ENCODE peak calls at places on chromosomes 4 and X, in ten cellular contexts. L is RPMI8226, S is GF-D8, M is endothelial cell, F is activated T-helper 1 cell treated with Interleukin-2 at 50 U/mL for 16 hours, Q is tibial artery, O is HCEC 1CT, X is midbrain, A is NCI-H345, K is astrocyte of the spinal cord. R is an unnamed sample.

GRCh38 chrX:39967348-39967747 is 130.4 kb downstream of the BCOR start:
- DNase-seq in X (no peak), F (no peak), S (no peak), K (no peak), M (no peak), O (peak), A (no peak), Q (no peak), L (no peak), R (no peak)

GRCh38 chr4:154471924-154472323 is 19.7 kb downstream of the DCHS2 start:
- DNase-seq in A (no peak), F (no peak), Q (no peak), K (no peak), X (no peak), S (no peak), L (no peak), O (no peak), M (no peak), R (no peak)

GRCh38 chr4:1567519-1567807 is 116.7 kb downstream of the FAM53A start:
- DNase-seq in Q (no peak), F (no peak), L (no peak), M (no peak), X (no peak), S (no peak), O (no peak), A (no peak), K (no peak), R (no peak)

GRCh38 chr4:83833920-83834319 is 298.0 kb downstream of the GPAT3 start:
- DNase-seq in K (no peak), M (no peak), L (no peak), Q (no peak), S (no peak), O (no peak), A (no peak), F (no peak), X (no peak), R (no peak)

GRCh38 chr4:158826882-158827281 is 58.1 kb downstream of the FNIP2 start:
- DNase-seq in O (no peak), M (no peak), F (no peak), K (no peak), S (peak), L (no peak), Q (no peak), X (no peak), A (no peak), R (no peak)

GRCh38 chr4:154916068-154916467 is 135.0 kb downstream of the RBM46 start:
- DNase-seq in K (no peak), Q (no peak), M (no peak), L (no peak), A (no peak), F (no peak), X (no peak), S (no peak), O (no peak), R (no peak)

GRCh38 chrX:110210417-110211139 is 107.3 kb downstream of the AMMECR1 start:
- DNase-seq in X (no peak), F (no peak), K (peak), M (no peak), Q (no peak), A (peak), L (no peak), S (no peak), O (peak), R (no peak)

GRCh38 chr4:154574311-154574710 is 11.5 kb downstream of the FGB start:
- DNase-seq in L (no peak), Q (no peak), X (no peak), S (no peak), K (no peak), A (no peak), F (no peak), O (peak), M (no peak), R (no peak)

GRCh38 chrX:142233400-142233799 is 28.3 kb upstream of the MAGEC2 start:
- DNase-seq in A (no peak), S (no peak), O (no peak), Q (no peak), X (no peak), L (no peak), M (no peak), K (no peak), F (no peak), R (no peak)

GRCh38 chr4:139188648-139189416 is 11.8 kb upstream of the ELF2 start:
- DNase-seq in L (peak), X (no peak), M (no peak), O (no peak), A (no peak), F (no peak), Q (no peak), K (no peak), S (peak), R (no peak)

GRCh38 chrX:357693-358471 is 28.8 kb downstream of the PPP2R3B start:
- DNase-seq in Q (no peak), L (no peak), F (no peak), K (peak), A (no peak), M (no peak), S (peak), X (no peak), O (peak), R (no peak)

GRCh38 chr4:116522922-116523321 is 562.5 kb downstream of the TRAM1L1 start:
- DNase-seq in A (no peak), F (no peak), O (no peak), Q (no peak), X (no peak), K (no peak), S (no peak), M (no peak), L (no peak), R (no peak)

GRCh38 chr4:127732623-127733199 is 2.5 kb downstream of the SLC25A31 start:
- DNase-seq in X (peak), O (peak), S (no peak), M (no peak), A (peak), K (peak), F (no peak), L (no peak), Q (no peak), R (no peak)

GRCh38 chr4:11728165-11728564 is 299.5 kb upstream of the HS3ST1 start:
- DNase-seq in L (no peak), F (no peak), O (no peak), M (no peak), K (no peak), A (no peak), Q (no peak), X (no peak), S (no peak), R (no peak)

GRCh38 chr4:70793626-70794025 is 46.1 kb downstream of the GRSF1 start:
- DNase-seq in M (no peak), Q (no peak), O (no peak), K (no peak), F (no peak), L (no peak), S (no peak), A (no peak), X (no peak), R (no peak)

GRCh38 chrX:122739770-122740169 is 444.3 kb upstream of the GRIA3 start:
- DNase-seq in X (no peak), L (no peak), F (no peak), K (no peak), Q (no peak), A (no peak), M (peak), S (no peak), O (no peak), R (no peak)

GRCh38 chr4:63348735-63349673 is 1060.2 kb downstream of the TECRL start:
- DNase-seq in M (no peak), Q (no peak), O (no peak), L (no peak), F (no peak), K (no peak), X (no peak), A (no peak), S (no peak), R (no peak)

GRCh38 chr4:110622841-110623709 is at the start of gene PITX2:
- DNase-seq in M (peak), F (no peak), O (peak), Q (no peak), A (peak), X (no peak), K (peak), L (no peak), S (no peak), R (peak)

GRCh38 chrX:66675541-66675940 is 36.7 kb upstream of the EDA2R start:
- DNase-seq in O (peak), S (no peak), X (no peak), M (no peak), A (no peak), K (no peak), F (no peak), L (no peak), Q (no peak), R (no peak)

GRCh38 chr4:184826315-184827266 is 823 bp upstream of the ACSL1 start:
- DNase-seq in Q (peak), F (peak), L (peak), K (no peak), A (peak), M (no peak), S (peak), O (no peak), X (peak), R (peak)

GRCh38 chr4:17324431-17324830 is 187.5 kb downstream of the QDPR start:
- DNase-seq in O (peak), S (no peak), F (no peak), K (peak), L (peak), X (peak), Q (no peak), M (peak), A (no peak), R (peak)

GRCh38 chrX:39301041-39301440 is 499.8 kb downstream of the MID1IP1 start:
- DNase-seq in L (no peak), M (no peak), S (no peak), Q (no peak), O (no peak), K (no peak), X (no peak), F (no peak), A (peak), R (no peak)

GRCh38 chrX:39212456-39212855 is 411.2 kb downstream of the MID1IP1 start:
- DNase-seq in Q (no peak), F (no peak), S (no peak), O (no peak), K (no peak), X (no peak), L (peak), A (peak), M (no peak), R (no peak)

GRCh38 chrX:1455948-1456280 is 3.2 kb upstream of the ASMTL start:
- DNase-seq in Q (no peak), M (no peak), K (no peak), A (no peak), S (no peak), L (no peak), O (no peak), X (no peak), F (no peak), R (no peak)

GRCh38 chrX:132957211-132958085 is 981 bp downstream of the HS6ST2 start:
- DNase-seq in K (no peak), L (no peak), M (peak), Q (no peak), O (no peak), S (no peak), A (peak), X (no peak), F (no peak), R (peak)

GRCh38 chrX:134632386-134632785 is 25.9 kb downstream of the PLAC1 start:
- DNase-seq in M (no peak), A (no peak), O (no peak), L (no peak), X (no peak), S (no peak), K (no peak), F (no peak), Q (no peak), R (no peak)

GRCh38 chr4:133996431-133997121 is 205.0 kb downstream of the PABPC4L start:
- DNase-seq in O (no peak), K (no peak), X (no peak), Q (no peak), A (no peak), M (no peak), S (no peak), F (no peak), L (no peak), R (no peak)

GRCh38 chr4:18695733-18696527 is 674.4 kb upstream of the LCORL start:
- DNase-seq in Q (no peak), F (no peak), L (no peak), S (no peak), K (no peak), A (no peak), X (no peak), M (no peak), O (no peak), R (no peak)

GRCh38 chrX:130174937-130175336 is 3.2 kb downstream of the RAB33A start:
- DNase-seq in F (no peak), M (no peak), A (no peak), O (no peak), X (no peak), S (no peak), Q (no peak), K (no peak), L (no peak), R (no peak)

GRCh38 chrX:16664059-16664458 is 14.1 kb downstream of the S100G start:
- DNase-seq in S (no peak), K (peak), O (peak), L (no peak), A (no peak), X (no peak), Q (no peak), F (no peak), M (no peak), R (no peak)

GRCh38 chr4:158161561-158162354 is 11.1 kb downstream of the GASK1B start:
- DNase-seq in Q (peak), F (no peak), M (no peak), A (no peak), S (no peak), O (peak), X (no peak), L (no peak), K (peak), R (peak)

GRCh38 chr4:7987148-7987989 is 47.7 kb upstream of the AFAP1 start:
- DNase-seq in F (peak), A (peak), K (peak), Q (peak), S (no peak), L (peak), M (peak), O (peak), X (peak), R (peak)

GRCh38 chr4:125432078-125432477 is 117.3 kb downstream of the FAT4 start:
- DNase-seq in F (no peak), A (no peak), X (peak), O (peak), K (peak), L (no peak), Q (no peak), S (no peak), M (peak), R (no peak)

GRCh38 chrX:78330540-78330939 is 3.1 kb upstream of the CYSLTR1 start:
- DNase-seq in O (no peak), F (no peak), K (no peak), X (no peak), M (no peak), A (no peak), Q (no peak), S (no peak), L (no peak), R (no peak)

GRCh38 chr4:54005475-54005874 is 58.9 kb downstream of the CHIC2 start:
- DNase-seq in X (no peak), S (no peak), F (no peak), K (peak), Q (no peak), M (no peak), O (peak), A (no peak), L (no peak), R (no peak)

GRCh38 chr4:182324282-182324681 is 81.1 kb downstream of the TENM3 start:
- DNase-seq in F (no peak), A (no peak), M (no peak), O (no peak), S (no peak), X (no peak), Q (no peak), L (no peak), K (no peak), R (no peak)

GRCh38 chrX:41449615-41450014 is 2.5 kb downstream of the NYX start:
- DNase-seq in M (no peak), K (peak), X (no peak), F (no peak), A (peak), Q (no peak), O (no peak), S (peak), L (peak), R (no peak)

GRCh38 chrX:19670854-19671620 is 155.7 kb upstream of the MAP3K15 start:
- DNase-seq in A (no peak), L (no peak), M (no peak), F (no peak), X (peak), K (peak), O (peak), S (no peak), Q (peak), R (peak)

GRCh38 chr4:168421671-168422070 is 58.6 kb downstream of the DDX60L start:
- DNase-seq in A (no peak), X (no peak), K (peak), L (no peak), Q (no peak), O (no peak), F (no peak), S (no peak), M (peak), R (no peak)

R was measured in uterus.